ENCODE peak calls at places on chromosome 22, in four cellular contexts. B is IMR-90; L is CD8-positive, alpha-beta T cell; N is NCI-H460. Q is an unnamed sample.

GRCh38 chr22:17359501-17359900 is 9.8 kb upstream of the CECR2 start:
- DNase-seq in B (no peak), L (no peak), N (no peak), Q (no peak)

GRCh38 chr22:46613606-46613997 is 6.6 kb upstream of the GRAMD4 start:
- DNase-seq in B (no peak), L (no peak), N (no peak), Q (no peak)

GRCh38 chr22:43201486-43202219 is 14.7 kb upstream of the TTLL12 start:
- DNase-seq in B (no peak), L (no peak), N (no peak), Q (no peak)

GRCh38 chr22:24107668-24108067 is 73.6 kb upstream of the SUSD2 start:
- DNase-seq in B (peak), L (no peak), N (no peak), Q (no peak)

GRCh38 chr22:31093090-31093850 is 12.2 kb downstream of the SMTN start:
- DNase-seq in B (no peak), L (no peak), N (no peak), Q (no peak)

GRCh38 chr22:48256776-48257689 is 1494.6 kb downstream of the TBC1D22A start:
- DNase-seq in B (no peak), L (no peak), N (no peak), Q (no peak)

GRCh38 chr22:29700949-29701927 is 18.6 kb upstream of the CABP7 start:
- DNase-seq in B (peak), L (no peak), N (no peak), Q (peak)

GRCh38 chr22:41762980-41763779 is 37.3 kb upstream of the CCDC134 start:
- DNase-seq in B (no peak), L (no peak), N (no peak), Q (no peak)

GRCh38 chr22:40001104-40001503 is 6.3 kb downstream of the FAM83F start:
- DNase-seq in B (no peak), L (no peak), N (no peak), Q (no peak)

GRCh38 chr22:44573451-44573850 is 75.4 kb upstream of the RTL6 start:
- DNase-seq in B (no peak), L (no peak), N (no peak), Q (no peak)

GRCh38 chr22:19723165-19723989 is at the start of gene GP1BB:
- DNase-seq in B (no peak), L (no peak), N (no peak), Q (no peak)

GRCh38 chr22:46798366-46799057 is 36.1 kb downstream of the TBC1D22A start:
- DNase-seq in B (peak), L (peak), N (peak), Q (no peak)

GRCh38 chr22:36144886-36145541 is 15.5 kb downstream of the APOL3 start:
- DNase-seq in B (peak), L (peak), N (peak), Q (no peak)

GRCh38 chr22:23414727-23415489 is 165.2 kb downstream of the IGLL1 start:
- DNase-seq in B (no peak), L (no peak), N (no peak), Q (no peak)

GRCh38 chr22:29269230-29269604 is 1.1 kb downstream of the EWSR1 start:
- DNase-seq in B (no peak), L (no peak), N (no peak), Q (no peak)

GRCh38 chr22:46425011-46425410 is 89.5 kb downstream of the TRMU start:
- DNase-seq in B (peak), L (no peak), N (no peak), Q (peak)

GRCh38 chr22:36224245-36224644 is 15.1 kb downstream of the APOL2 start:
- DNase-seq in B (no peak), L (no peak), N (no peak), Q (no peak)

GRCh38 chr22:33337524-33337923 is 279.3 kb upstream of the SYN3 start:
- DNase-seq in B (no peak), L (no peak), N (no peak), Q (no peak)

GRCh38 chr22:44018594-44018993 is 5.5 kb upstream of the PARVB start:
- DNase-seq in B (no peak), L (no peak), N (no peak), Q (no peak)

GRCh38 chr22:26658161-26658560 is 773 bp downstream of the MIAT start:
- DNase-seq in B (no peak), L (no peak), N (no peak), Q (no peak)

GRCh38 chr22:23058481-23059336 is 11.6 kb upstream of the GNAZ start:
- DNase-seq in B (no peak), L (no peak), N (no peak), Q (no peak)

GRCh38 chr22:25735657-25736056 is 6.3 kb upstream of the MYO18B start:
- DNase-seq in B (no peak), L (no peak), N (no peak), Q (no peak)

GRCh38 chr22:45516923-45517675 is 14.4 kb downstream of the FBLN1 start:
- DNase-seq in B (peak), L (no peak), N (no peak), Q (no peak)

GRCh38 chr22:46750861-46751260 is 11.6 kb upstream of the TBC1D22A start:
- DNase-seq in B (no peak), L (no peak), N (no peak), Q (no peak)

GRCh38 chr22:37329239-37330140 is 47.2 kb downstream of the CYTH4 start:
- DNase-seq in B (peak), L (no peak), N (no peak), Q (no peak)

GRCh38 chr22:32576553-32577255 is 102.1 kb downstream of the FBXO7 start:
- DNase-seq in B (no peak), L (no peak), N (no peak), Q (no peak)

GRCh38 chr22:24455751-24456426 is 28.5 kb downstream of the ADORA2A start:
- DNase-seq in B (no peak), L (no peak), N (no peak), Q (no peak)

GRCh38 chr22:17234144-17234623 is 14.9 kb upstream of the ADA2 start:
- DNase-seq in B (no peak), L (no peak), N (no peak), Q (no peak)

GRCh38 chr22:43436536-43437267 is 24.9 kb downstream of the MPPED1 start:
- DNase-seq in B (no peak), L (no peak), N (no peak), Q (no peak)

GRCh38 chr22:21641417-21641794 is 696 bp upstream of the SDF2L1 start:
- DNase-seq in B (peak), L (no peak), N (peak), Q (peak)

GRCh38 chr22:21444701-21445436 is 22.3 kb upstream of the TMEM191C start:
- DNase-seq in B (no peak), L (no peak), N (no peak), Q (no peak)